ENCODE peak calls at places on chromosomes 7 and 10, in six cellular contexts. Q is upper lobe of left lung, Z is IMR-90, O is kidney, M is K562, E is natural killer cell. U is an unnamed sample.

GRCh38 chr7:159030490-159031134 is 114.1 kb downstream of the VIPR2 start:
- DNase-seq in O (no peak), M (peak; percentile 90), E (peak; percentile 16), Z (no peak), Q (peak; percentile 91), U (peak; percentile 41)

GRCh38 chr10:1360011-1360580 is 303.9 kb downstream of the WDR37 start:
- DNase-seq in Z (no peak), Q (peak; percentile 56), O (no peak), E (no peak), M (peak; percentile 62), U (no peak)

GRCh38 chr10:27513451-27514191 is 9.5 kb downstream of the RAB18 start:
- DNase-seq in E (no peak), O (no peak), Z (peak; percentile 57), M (no peak), Q (no peak), U (no peak)

GRCh38 chr7:70416611-70417010 is 715.3 kb upstream of the GALNT17 start:
- DNase-seq in Q (peak; percentile 69), M (no peak), E (no peak), O (no peak), Z (no peak), U (no peak)

GRCh38 chr7:30911561-30911969 is at the start of gene AQP1:
- DNase-seq in Z (no peak), Q (no peak), M (peak; percentile 39), O (peak; percentile 82), E (no peak), U (no peak)

GRCh38 chr10:65350619-65351018 is 1575.2 kb upstream of the LRRTM3 start:
- DNase-seq in Z (no peak), Q (no peak), O (peak; percentile 65), E (no peak), M (no peak), U (no peak)

GRCh38 chr7:20172736-20173334 is 44.3 kb downstream of the MACC1 start:
- DNase-seq in Z (peak; percentile 40), E (no peak), O (peak; percentile 69), M (peak; percentile 32), Q (no peak), U (peak; percentile 47)

GRCh38 chr10:15224948-15225347 is 56.5 kb upstream of the NMT2 start:
- DNase-seq in O (no peak), Q (no peak), Z (no peak), E (no peak), M (no peak), U (no peak)

GRCh38 chr7:131103997-131104396 is 223.7 kb upstream of the MKLN1 start:
- DNase-seq in O (no peak), Q (no peak), M (no peak), Z (peak; percentile 89), E (no peak), U (no peak)

GRCh38 chr7:143393267-143394041 is 12.3 kb downstream of the ZYX start:
- DNase-seq in O (no peak), M (peak; percentile 36), Z (peak; percentile 45), Q (no peak), E (no peak), U (no peak)

GRCh38 chr7:22990588-22990949 is 23.4 kb downstream of the HYCC1 start:
- DNase-seq in Q (no peak), M (no peak), E (no peak), Z (peak; percentile 85), O (no peak), U (no peak)

GRCh38 chr10:30877111-30877510 is 154.6 kb downstream of the ZNF438 start:
- DNase-seq in E (no peak), O (no peak), Q (no peak), M (no peak), Z (peak; percentile 48), U (no peak)

GRCh38 chr10:3330687-3331086 is 158.1 kb upstream of the PITRM1 start:
- DNase-seq in M (no peak), E (no peak), O (no peak), Z (peak; percentile 83), Q (no peak), U (peak; percentile 79)

GRCh38 chr10:6062101-6062771 is at the start of gene IL2RA:
- DNase-seq in Z (no peak), Q (no peak), E (peak; percentile 35), M (no peak), O (no peak), U (no peak)

GRCh38 chr7:151243045-151243349 is 5.5 kb downstream of the SMARCD3 start:
- DNase-seq in M (no peak), E (no peak), O (no peak), Z (no peak), Q (no peak), U (no peak)

GRCh38 chr7:131501930-131502685 is 54.3 kb downstream of the PODXL start:
- DNase-seq in E (no peak), O (no peak), Q (no peak), M (no peak), Z (no peak), U (no peak)

GRCh38 chr10:103666751-103667150 is 173.2 kb downstream of the NEURL1 start:
- DNase-seq in E (no peak), M (no peak), O (no peak), Q (no peak), Z (no peak), U (no peak)

GRCh38 chr7:45703373-45703821 is 129.2 kb downstream of the ADCY1 start:
- DNase-seq in Z (no peak), O (no peak), E (peak; percentile 6), Q (peak; percentile 49), M (no peak), U (no peak)

GRCh38 chr10:6065406-6065805 is 3.2 kb upstream of the IL2RA start:
- DNase-seq in Z (no peak), E (no peak), M (no peak), O (no peak), Q (no peak), U (no peak)

GRCh38 chr10:106929291-106929925 is 235.1 kb downstream of the SORCS1 start:
- DNase-seq in M (no peak), Z (no peak), E (no peak), Q (no peak), O (no peak), U (no peak)

GRCh38 chr10:86363184-86363832 is 3.3 kb downstream of the GRID1 start:
- DNase-seq in Q (peak; percentile 94), Z (no peak), O (peak; percentile 80), M (peak; percentile 27), E (no peak), U (peak; percentile 40)

GRCh38 chr7:85714182-85714581 is 527.3 kb upstream of the SEMA3D start:
- DNase-seq in Z (no peak), Q (no peak), E (no peak), M (no peak), O (no peak), U (no peak)

GRCh38 chr7:126394406-126394805 is 858.3 kb downstream of the GRM8 start:
- DNase-seq in E (no peak), M (no peak), Z (no peak), O (no peak), Q (no peak), U (no peak)

GRCh38 chr10:110077436-110078120 is 69.8 kb downstream of the ADD3 start:
- DNase-seq in O (no peak), Z (no peak), Q (no peak), E (no peak), M (no peak), U (no peak)

GRCh38 chr7:11833431-11833830 is 1.4 kb upstream of the THSD7A start:
- DNase-seq in E (no peak), Z (no peak), M (no peak), Q (no peak), O (no peak), U (no peak)

GRCh38 chr10:8279598-8279997 is 225.1 kb downstream of the GATA3 start:
- DNase-seq in E (no peak), Z (peak; percentile 8), Q (no peak), O (no peak), M (no peak), U (no peak)

GRCh38 chr7:50537417-50537816 is 27.8 kb downstream of the DDC start:
- DNase-seq in M (no peak), E (no peak), Q (no peak), Z (no peak), O (no peak), U (no peak)

GRCh38 chr7:50531401-50531906 is 33.8 kb downstream of the DDC start:
- DNase-seq in M (no peak), O (no peak), Z (peak; percentile 21), Q (no peak), E (no peak), U (no peak)

GRCh38 chr7:50533849-50534248 is 31.4 kb downstream of the DDC start:
- DNase-seq in O (no peak), E (no peak), M (no peak), Z (no peak), Q (no peak), U (no peak)

GRCh38 chr7:50531928-50532327 is 33.3 kb downstream of the DDC start:
- DNase-seq in M (no peak), Q (no peak), O (no peak), E (no peak), Z (peak; percentile 45), U (no peak)

GRCh38 chr7:50534690-50535290 is 30.4 kb downstream of the DDC start:
- DNase-seq in E (no peak), Z (peak; percentile 100), O (no peak), Q (no peak), M (peak; percentile 88), U (no peak)
- TF ChIP-seq CTCF in E (no peak), Z (no peak), O (no peak), Q (no peak), M (peak; percentile 56), U (no peak)

GRCh38 chr10:58017719-58018367 is 249.9 kb downstream of the IPMK start:
- DNase-seq in Q (no peak), M (no peak), E (no peak), Z (peak; percentile 97), O (no peak), U (no peak)
- TF ChIP-seq CTCF in Q (no peak), M (no peak), E (no peak), Z (peak; percentile 23), O (no peak), U (no peak)

GRCh38 chr10:131310904-131311660 is 439 bp downstream of the TCERG1L start:
- DNase-seq in O (peak; percentile 65), E (no peak), M (no peak), Z (no peak), Q (peak; percentile 79), U (no peak)

GRCh38 chr10:131314148-131314547 is 2.6 kb upstream of the TCERG1L start:
- DNase-seq in Q (no peak), M (no peak), O (no peak), E (no peak), Z (no peak), U (no peak)

GRCh38 chr10:131313377-131313776 is 1.9 kb upstream of the TCERG1L start:
- DNase-seq in M (no peak), Q (no peak), O (no peak), E (no peak), Z (no peak), U (no peak)

GRCh38 chr10:131311661-131312260 is at the start of gene TCERG1L:
- DNase-seq in E (no peak), M (no peak), Z (no peak), Q (peak; percentile 83), O (peak; percentile 68), U (no peak)

GRCh38 chr10:131312261-131312801 is 810 bp upstream of the TCERG1L start:
- DNase-seq in E (no peak), M (no peak), O (peak; percentile 74), Z (no peak), Q (peak; percentile 76), U (no peak)
- TF ChIP-seq CTCF in E (no peak), M (no peak), O (no peak), Z (no peak), Q (no peak), U (no peak)

DNA sequence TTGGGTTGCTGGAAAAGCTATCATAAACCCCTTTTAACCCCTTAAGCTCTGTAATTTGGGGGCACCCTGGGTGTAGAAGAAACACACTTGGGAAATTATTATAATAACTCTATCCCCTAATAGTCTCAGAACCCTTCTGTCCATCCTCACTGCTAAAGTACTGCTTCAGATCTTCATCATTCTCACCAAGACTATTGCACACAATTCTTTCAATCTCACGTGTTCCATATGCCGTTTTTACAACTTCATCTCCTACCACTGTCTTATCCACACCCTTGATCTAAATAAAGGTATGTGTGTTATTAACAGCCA is 15.8 kb downstream of the ANKRD22 start:
- DNase-seq in M (no peak), Z (no peak), Q (no peak), E (no peak), O (no peak), U (no peak)
- TF ChIP-seq CTCF in M (no peak), Z (no peak), Q (no peak), E (peak; percentile 50), O (no peak), U (peak; percentile 59)